ENCODE peak calls at places on chromosomes 6 and 20, in nine cellular contexts. One of them, this sample, is unnamed.

GRCh38 chr20:46221271-46221670 is 87.0 kb downstream of the CDH22 start:
- DNase-seq in sigmoid colon: no peak
- DNase-seq in right atrium auricular region: no peak
- DNase-seq in transverse colon: no peak
- DNase-seq in GM12865: no peak
- DNase-seq in HFF-Myc: no peak
- DNase-seq in activated CD8-positive, alpha-beta T cell treated with anti-CD3 and anti-CD28 coated beads for 36 hours: no peak
- DNase-seq in right lobe of liver: no peak
- DNase-seq in RWPE2: no peak
- DNase-seq in this sample: no peak

GRCh38 chr20:846894-847278 is 13.4 kb downstream of the FAM110A start:
- DNase-seq in RWPE2: no peak
- DNase-seq in GM12865: peak; percentile 65
- DNase-seq in right atrium auricular region: no peak
- DNase-seq in transverse colon: peak; percentile 38
- DNase-seq in right lobe of liver: no peak
- DNase-seq in HFF-Myc: no peak
- DNase-seq in activated CD8-positive, alpha-beta T cell treated with anti-CD3 and anti-CD28 coated beads for 36 hours: peak; percentile 81
- DNase-seq in sigmoid colon: no peak
- DNase-seq in this sample: no peak

GRCh38 chr6:125117818-125118217 is 35.8 kb upstream of the TPD52L1 start:
- DNase-seq in transverse colon: no peak
- DNase-seq in right lobe of liver: no peak
- DNase-seq in right atrium auricular region: no peak
- DNase-seq in sigmoid colon: no peak
- DNase-seq in RWPE2: no peak
- DNase-seq in HFF-Myc: no peak
- DNase-seq in activated CD8-positive, alpha-beta T cell treated with anti-CD3 and anti-CD28 coated beads for 36 hours: no peak
- DNase-seq in GM12865: no peak
- DNase-seq in this sample: no peak

GRCh38 chr6:131979515-131980337 is 28.6 kb upstream of the CCN2 start:
- DNase-seq in transverse colon: no peak
- DNase-seq in sigmoid colon: no peak
- DNase-seq in activated CD8-positive, alpha-beta T cell treated with anti-CD3 and anti-CD28 coated beads for 36 hours: no peak
- DNase-seq in right lobe of liver: no peak
- DNase-seq in HFF-Myc: peak; percentile 31
- DNase-seq in GM12865: no peak
- DNase-seq in right atrium auricular region: no peak
- DNase-seq in RWPE2: no peak
- DNase-seq in this sample: no peak

GRCh38 chr6:149884215-149884614 is 13.7 kb downstream of the RAET1E start:
- DNase-seq in RWPE2: no peak
- DNase-seq in transverse colon: no peak
- DNase-seq in right lobe of liver: no peak
- DNase-seq in right atrium auricular region: peak; percentile 64
- DNase-seq in GM12865: no peak
- DNase-seq in activated CD8-positive, alpha-beta T cell treated with anti-CD3 and anti-CD28 coated beads for 36 hours: no peak
- DNase-seq in sigmoid colon: no peak
- DNase-seq in HFF-Myc: no peak
- DNase-seq in this sample: no peak

GRCh38 chr6:111527367-111527766 is 44.3 kb upstream of the REV3L start:
- DNase-seq in GM12865: no peak
- DNase-seq in sigmoid colon: no peak
- DNase-seq in activated CD8-positive, alpha-beta T cell treated with anti-CD3 and anti-CD28 coated beads for 36 hours: no peak
- DNase-seq in transverse colon: no peak
- DNase-seq in right atrium auricular region: no peak
- DNase-seq in right lobe of liver: no peak
- DNase-seq in HFF-Myc: no peak
- DNase-seq in RWPE2: no peak
- DNase-seq in this sample: no peak

GRCh38 chr6:39075010-39075738 is 26.6 kb downstream of the GLP1R start:
- DNase-seq in right lobe of liver: peak; percentile 25
- DNase-seq in activated CD8-positive, alpha-beta T cell treated with anti-CD3 and anti-CD28 coated beads for 36 hours: no peak
- DNase-seq in GM12865: no peak
- DNase-seq in transverse colon: no peak
- DNase-seq in sigmoid colon: peak; percentile 40
- DNase-seq in right atrium auricular region: no peak
- DNase-seq in HFF-Myc: no peak
- DNase-seq in RWPE2: no peak
- DNase-seq in this sample: peak; percentile 73

GRCh38 chr6:10556496-10557391 is 35.6 kb downstream of the GCNT2 start:
- DNase-seq in sigmoid colon: no peak
- DNase-seq in GM12865: no peak
- DNase-seq in right atrium auricular region: no peak
- DNase-seq in transverse colon: no peak
- DNase-seq in RWPE2: no peak
- DNase-seq in HFF-Myc: no peak
- DNase-seq in right lobe of liver: no peak
- DNase-seq in activated CD8-positive, alpha-beta T cell treated with anti-CD3 and anti-CD28 coated beads for 36 hours: no peak
- DNase-seq in this sample: no peak

GRCh38 chr6:160035241-160035640 is 66.4 kb downstream of the IGF2R start:
- DNase-seq in RWPE2: no peak
- DNase-seq in HFF-Myc: no peak
- DNase-seq in sigmoid colon: no peak
- DNase-seq in right atrium auricular region: no peak
- DNase-seq in transverse colon: no peak
- DNase-seq in activated CD8-positive, alpha-beta T cell treated with anti-CD3 and anti-CD28 coated beads for 36 hours: no peak
- DNase-seq in GM12865: no peak
- DNase-seq in right lobe of liver: no peak
- DNase-seq in this sample: no peak

GRCh38 chr6:159808647-159809046 is 8.6 kb downstream of the PNLDC1 start:
- DNase-seq in sigmoid colon: no peak
- DNase-seq in GM12865: no peak
- DNase-seq in right lobe of liver: no peak
- DNase-seq in right atrium auricular region: no peak
- DNase-seq in RWPE2: no peak
- DNase-seq in activated CD8-positive, alpha-beta T cell treated with anti-CD3 and anti-CD28 coated beads for 36 hours: no peak
- DNase-seq in transverse colon: no peak
- DNase-seq in HFF-Myc: no peak
- DNase-seq in this sample: no peak

GRCh38 chr6:44590471-44590870 is 203.0 kb downstream of the CDC5L start:
- DNase-seq in right lobe of liver: no peak
- DNase-seq in transverse colon: no peak
- DNase-seq in HFF-Myc: no peak
- DNase-seq in right atrium auricular region: peak; percentile 32
- DNase-seq in RWPE2: no peak
- DNase-seq in activated CD8-positive, alpha-beta T cell treated with anti-CD3 and anti-CD28 coated beads for 36 hours: no peak
- DNase-seq in GM12865: no peak
- DNase-seq in sigmoid colon: no peak
- DNase-seq in this sample: peak; percentile 13

GRCh38 chr6:80637312-80637711 is 530.8 kb downstream of the BCKDHB start:
- DNase-seq in activated CD8-positive, alpha-beta T cell treated with anti-CD3 and anti-CD28 coated beads for 36 hours: no peak
- DNase-seq in transverse colon: no peak
- DNase-seq in sigmoid colon: no peak
- DNase-seq in GM12865: no peak
- DNase-seq in right atrium auricular region: no peak
- DNase-seq in RWPE2: no peak
- DNase-seq in HFF-Myc: no peak
- DNase-seq in right lobe of liver: no peak
- DNase-seq in this sample: no peak

GRCh38 chr6:44068607-44069296 is 58.5 kb downstream of the MRPL14 start:
- DNase-seq in RWPE2: no peak
- DNase-seq in activated CD8-positive, alpha-beta T cell treated with anti-CD3 and anti-CD28 coated beads for 36 hours: no peak
- DNase-seq in right lobe of liver: no peak
- DNase-seq in sigmoid colon: no peak
- DNase-seq in HFF-Myc: no peak
- DNase-seq in GM12865: no peak
- DNase-seq in transverse colon: no peak
- DNase-seq in right atrium auricular region: no peak
- DNase-seq in this sample: no peak

GRCh38 chr6:30615219-30615957 is 1.7 kb downstream of the PPP1R10 start:
- DNase-seq in activated CD8-positive, alpha-beta T cell treated with anti-CD3 and anti-CD28 coated beads for 36 hours: peak; percentile 44
- DNase-seq in right lobe of liver: no peak
- DNase-seq in right atrium auricular region: no peak
- DNase-seq in GM12865: peak; percentile 86
- DNase-seq in HFF-Myc: no peak
- DNase-seq in RWPE2: no peak
- DNase-seq in transverse colon: peak; percentile 41
- DNase-seq in sigmoid colon: peak; percentile 71
- DNase-seq in this sample: no peak

GRCh38 chr6:168937061-168937460 is 316.6 kb downstream of the THBS2 start:
- DNase-seq in right lobe of liver: no peak
- DNase-seq in activated CD8-positive, alpha-beta T cell treated with anti-CD3 and anti-CD28 coated beads for 36 hours: no peak
- DNase-seq in HFF-Myc: peak; percentile 2
- DNase-seq in sigmoid colon: no peak
- DNase-seq in RWPE2: no peak
- DNase-seq in GM12865: no peak
- DNase-seq in transverse colon: no peak
- DNase-seq in right atrium auricular region: no peak
- DNase-seq in this sample: no peak

DNA sequence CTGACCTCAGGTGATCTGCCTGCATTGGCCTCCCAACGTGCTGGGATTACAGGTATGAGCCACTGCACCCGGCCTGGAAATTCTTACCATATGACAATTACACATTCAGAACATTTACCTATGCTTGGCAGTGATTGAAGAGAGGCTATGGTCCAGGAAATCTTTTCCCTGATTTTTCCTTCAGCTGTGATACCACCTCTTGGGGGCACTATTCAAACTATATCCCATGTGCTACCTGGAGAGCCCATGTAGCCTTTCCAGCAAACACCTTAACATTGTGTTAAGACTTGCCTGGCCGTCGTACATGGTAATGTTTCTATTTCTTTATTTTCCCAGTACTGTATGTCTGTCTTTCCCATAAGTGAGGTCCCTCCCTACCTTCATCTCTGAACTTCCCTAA is 61.7 kb upstream of the C20orf144 start:
- DNase-seq in activated CD8-positive, alpha-beta T cell treated with anti-CD3 and anti-CD28 coated beads for 36 hours: no peak
- DNase-seq in right atrium auricular region: no peak
- DNase-seq in HFF-Myc: no peak
- DNase-seq in RWPE2: no peak
- DNase-seq in right lobe of liver: no peak
- DNase-seq in transverse colon: no peak
- DNase-seq in GM12865: no peak
- DNase-seq in sigmoid colon: no peak
- DNase-seq in this sample: no peak
- TF ChIP-seq CTCF in activated CD8-positive, alpha-beta T cell treated with anti-CD3 and anti-CD28 coated beads for 36 hours: no peak
- TF ChIP-seq CTCF in right atrium auricular region: no peak
- TF ChIP-seq CTCF in HFF-Myc: no peak
- TF ChIP-seq CTCF in RWPE2: no peak
- TF ChIP-seq CTCF in right lobe of liver: no peak
- TF ChIP-seq CTCF in transverse colon: no peak
- TF ChIP-seq CTCF in GM12865: no peak
- TF ChIP-seq CTCF in sigmoid colon: no peak
- TF ChIP-seq CTCF in this sample: no peak

GRCh38 chr6:53408826-53409225 is 60.1 kb upstream of the ELOVL5 start:
- DNase-seq in activated CD8-positive, alpha-beta T cell treated with anti-CD3 and anti-CD28 coated beads for 36 hours: no peak
- DNase-seq in right atrium auricular region: no peak
- DNase-seq in RWPE2: no peak
- DNase-seq in transverse colon: no peak
- DNase-seq in sigmoid colon: no peak
- DNase-seq in right lobe of liver: no peak
- DNase-seq in HFF-Myc: no peak
- DNase-seq in GM12865: no peak
- DNase-seq in this sample: no peak

GRCh38 chr6:53411451-53411850 is 62.7 kb upstream of the ELOVL5 start:
- DNase-seq in HFF-Myc: no peak
- DNase-seq in sigmoid colon: no peak
- DNase-seq in RWPE2: no peak
- DNase-seq in right atrium auricular region: no peak
- DNase-seq in right lobe of liver: no peak
- DNase-seq in transverse colon: no peak
- DNase-seq in activated CD8-positive, alpha-beta T cell treated with anti-CD3 and anti-CD28 coated beads for 36 hours: no peak
- DNase-seq in GM12865: no peak
- DNase-seq in this sample: no peak

GRCh38 chr6:53412751-53413150 is 64.0 kb upstream of the ELOVL5 start:
- DNase-seq in activated CD8-positive, alpha-beta T cell treated with anti-CD3 and anti-CD28 coated beads for 36 hours: no peak
- DNase-seq in right lobe of liver: no peak
- DNase-seq in RWPE2: no peak
- DNase-seq in right atrium auricular region: no peak
- DNase-seq in HFF-Myc: no peak
- DNase-seq in transverse colon: no peak
- DNase-seq in GM12865: no peak
- DNase-seq in sigmoid colon: no peak
- DNase-seq in this sample: no peak

GRCh38 chr6:53412316-53412715 is 63.6 kb upstream of the ELOVL5 start:
- DNase-seq in right atrium auricular region: no peak
- DNase-seq in right lobe of liver: no peak
- DNase-seq in RWPE2: no peak
- DNase-seq in sigmoid colon: no peak
- DNase-seq in GM12865: no peak
- DNase-seq in HFF-Myc: no peak
- DNase-seq in activated CD8-positive, alpha-beta T cell treated with anti-CD3 and anti-CD28 coated beads for 36 hours: no peak
- DNase-seq in transverse colon: no peak
- DNase-seq in this sample: no peak

DNA sequence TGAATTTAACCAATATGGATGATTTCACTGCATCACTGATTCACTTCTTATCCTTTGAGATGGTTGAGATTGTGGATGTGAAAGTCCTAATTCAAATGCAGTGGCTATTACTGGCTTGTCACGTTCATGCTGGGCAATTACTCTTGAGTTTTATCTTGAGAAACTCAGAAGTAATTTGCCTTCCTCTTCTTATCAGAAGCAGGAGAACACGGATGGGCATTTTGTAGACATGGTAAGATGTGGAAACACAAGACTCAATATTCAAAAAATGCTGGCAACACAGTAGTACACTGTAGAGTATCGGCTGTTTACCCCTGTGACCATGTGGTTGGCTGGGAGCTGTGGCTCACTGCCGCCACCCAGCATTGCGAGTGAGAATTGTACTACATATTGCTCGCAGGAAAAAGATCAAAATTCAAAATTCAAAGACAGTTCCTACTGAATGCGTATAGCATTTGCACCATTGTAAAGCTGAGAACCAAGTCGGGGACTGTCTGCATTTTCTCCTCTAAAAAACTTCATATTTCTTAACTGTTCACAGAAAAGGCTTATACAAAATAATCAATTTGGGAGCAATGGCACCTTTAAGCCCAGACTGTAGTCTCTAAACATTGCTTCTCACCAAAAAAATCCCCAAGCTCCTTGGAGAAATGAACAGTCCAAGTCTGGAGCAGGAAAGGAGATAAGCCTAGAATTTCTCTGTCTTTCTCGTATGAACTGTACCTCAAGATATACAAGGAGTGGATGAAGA is 61.9 kb upstream of the ELOVL5 start:
- DNase-seq in HFF-Myc: peak; percentile 7
- DNase-seq in sigmoid colon: no peak
- DNase-seq in right atrium auricular region: no peak
- DNase-seq in GM12865: peak; percentile 66
- DNase-seq in activated CD8-positive, alpha-beta T cell treated with anti-CD3 and anti-CD28 coated beads for 36 hours: peak; percentile 70
- DNase-seq in RWPE2: no peak
- DNase-seq in right lobe of liver: peak; percentile 67
- DNase-seq in transverse colon: peak; percentile 29
- DNase-seq in this sample: no peak
- TF ChIP-seq CTCF in HFF-Myc: peak; percentile 63
- TF ChIP-seq CTCF in sigmoid colon: no peak
- TF ChIP-seq CTCF in right atrium auricular region: peak; percentile 84
- TF ChIP-seq CTCF in GM12865: peak; percentile 85
- TF ChIP-seq CTCF in activated CD8-positive, alpha-beta T cell treated with anti-CD3 and anti-CD28 coated beads for 36 hours: peak; percentile 71
- TF ChIP-seq CTCF in RWPE2: peak; percentile 79
- TF ChIP-seq CTCF in right lobe of liver: peak; percentile 73
- TF ChIP-seq CTCF in transverse colon: peak; percentile 63
- TF ChIP-seq CTCF in this sample: peak; percentile 74

GRCh38 chr6:158629376-158630221 is 14.9 kb downstream of the DYNLT1 start:
- DNase-seq in activated CD8-positive, alpha-beta T cell treated with anti-CD3 and anti-CD28 coated beads for 36 hours: peak; percentile 56
- DNase-seq in HFF-Myc: no peak
- DNase-seq in transverse colon: no peak
- DNase-seq in GM12865: no peak
- DNase-seq in right atrium auricular region: peak; percentile 56
- DNase-seq in sigmoid colon: no peak
- DNase-seq in RWPE2: peak; percentile 47
- DNase-seq in right lobe of liver: peak; percentile 58
- DNase-seq in this sample: peak; percentile 60
- TF ChIP-seq CTCF in activated CD8-positive, alpha-beta T cell treated with anti-CD3 and anti-CD28 coated beads for 36 hours: no peak
- TF ChIP-seq CTCF in HFF-Myc: no peak
- TF ChIP-seq CTCF in transverse colon: no peak
- TF ChIP-seq CTCF in GM12865: no peak
- TF ChIP-seq CTCF in right atrium auricular region: peak; percentile 55
- TF ChIP-seq CTCF in sigmoid colon: no peak
- TF ChIP-seq CTCF in RWPE2: no peak
- TF ChIP-seq CTCF in right lobe of liver: peak; percentile 31
- TF ChIP-seq CTCF in this sample: no peak

GRCh38 chr6:138289739-138290138 is 71.4 kb upstream of the PBOV1 start:
- DNase-seq in RWPE2: no peak
- DNase-seq in GM12865: peak; percentile 28
- DNase-seq in HFF-Myc: no peak
- DNase-seq in sigmoid colon: no peak
- DNase-seq in right lobe of liver: peak; percentile 71
- DNase-seq in transverse colon: no peak
- DNase-seq in right atrium auricular region: no peak
- DNase-seq in activated CD8-positive, alpha-beta T cell treated with anti-CD3 and anti-CD28 coated beads for 36 hours: peak; percentile 13
- DNase-seq in this sample: no peak
- TF ChIP-seq CTCF in RWPE2: no peak
- TF ChIP-seq CTCF in GM12865: peak; percentile 28
- TF ChIP-seq CTCF in HFF-Myc: peak; percentile 8
- TF ChIP-seq CTCF in sigmoid colon: no peak
- TF ChIP-seq CTCF in right lobe of liver: peak; percentile 36
- TF ChIP-seq CTCF in transverse colon: no peak
- TF ChIP-seq CTCF in right atrium auricular region: peak; percentile 34
- TF ChIP-seq CTCF in activated CD8-positive, alpha-beta T cell treated with anti-CD3 and anti-CD28 coated beads for 36 hours: no peak
- TF ChIP-seq CTCF in this sample: no peak